ENCODE peak calls at places on chromosome 11, in five cellular contexts. One of them, this sample, is unnamed.

GRCh38 chr11:43404406-43404805 is 45.7 kb downstream of the TTC17 start:
- DNase-seq in esophagus squamous epithelium: no peak
- DNase-seq in IMR-90: no peak
- DNase-seq in NB4: no peak
- DNase-seq in prostate gland: no peak
- DNase-seq in this sample: no peak

GRCh38 chr11:12188548-12189317 is 78.3 kb downstream of the MICAL2 start:
- DNase-seq in prostate gland: no peak
- DNase-seq in esophagus squamous epithelium: no peak
- DNase-seq in NB4: no peak
- DNase-seq in IMR-90: no peak
- DNase-seq in this sample: no peak

GRCh38 chr11:65575568-65576231 is at the start of gene EHBP1L1:
- DNase-seq in prostate gland: no peak
- DNase-seq in esophagus squamous epithelium: no peak
- DNase-seq in NB4: peak
- DNase-seq in IMR-90: peak
- DNase-seq in this sample: no peak

GRCh38 chr11:7457211-7457610 is 28.1 kb upstream of the OLFML1 start:
- DNase-seq in prostate gland: no peak
- DNase-seq in IMR-90: no peak
- DNase-seq in NB4: no peak
- DNase-seq in esophagus squamous epithelium: no peak
- DNase-seq in this sample: no peak

GRCh38 chr11:103947566-103947919 is 88.9 kb upstream of the DDI1 start:
- DNase-seq in prostate gland: no peak
- DNase-seq in IMR-90: peak
- DNase-seq in esophagus squamous epithelium: no peak
- DNase-seq in NB4: no peak
- DNase-seq in this sample: no peak

GRCh38 chr11:14500181-14500651 is 605 bp upstream of the COPB1 start:
- DNase-seq in NB4: peak
- DNase-seq in esophagus squamous epithelium: no peak
- DNase-seq in prostate gland: peak
- DNase-seq in IMR-90: peak
- DNase-seq in this sample: peak

GRCh38 chr11:131827440-131827839 is 457.0 kb downstream of the NTM start:
- DNase-seq in NB4: peak
- DNase-seq in IMR-90: no peak
- DNase-seq in esophagus squamous epithelium: no peak
- DNase-seq in prostate gland: no peak
- DNase-seq in this sample: no peak

GRCh38 chr11:68523743-68524142 is 63.2 kb downstream of the PPP6R3 start:
- DNase-seq in prostate gland: no peak
- DNase-seq in NB4: no peak
- DNase-seq in esophagus squamous epithelium: no peak
- DNase-seq in IMR-90: no peak
- DNase-seq in this sample: no peak

GRCh38 chr11:10350341-10350740 is 45.5 kb downstream of the ADM start:
- DNase-seq in NB4: no peak
- DNase-seq in prostate gland: no peak
- DNase-seq in IMR-90: peak
- DNase-seq in esophagus squamous epithelium: no peak
- DNase-seq in this sample: peak

GRCh38 chr11:325796-326591 is 5.3 kb upstream of the IFITM3 start:
- DNase-seq in NB4: no peak
- DNase-seq in prostate gland: no peak
- DNase-seq in IMR-90: no peak
- DNase-seq in esophagus squamous epithelium: no peak
- DNase-seq in this sample: no peak

GRCh38 chr11:86108146-86108545 is 39.3 kb upstream of the PICALM start:
- DNase-seq in esophagus squamous epithelium: no peak
- DNase-seq in prostate gland: no peak
- DNase-seq in IMR-90: no peak
- DNase-seq in NB4: no peak
- DNase-seq in this sample: no peak

GRCh38 chr11:116731097-116731761 is 41.6 kb downstream of the BUD13 start:
- DNase-seq in prostate gland: no peak
- DNase-seq in IMR-90: peak
- DNase-seq in esophagus squamous epithelium: no peak
- DNase-seq in NB4: no peak
- DNase-seq in this sample: no peak

GRCh38 chr11:121961228-121961860 is 154.7 kb downstream of the BLID start:
- DNase-seq in IMR-90: peak
- DNase-seq in prostate gland: no peak
- DNase-seq in esophagus squamous epithelium: no peak
- DNase-seq in NB4: no peak
- DNase-seq in this sample: no peak

GRCh38 chr11:30811226-30811625 is 225.1 kb upstream of the MPPED2 start:
- DNase-seq in IMR-90: no peak
- DNase-seq in NB4: no peak
- DNase-seq in esophagus squamous epithelium: no peak
- DNase-seq in prostate gland: no peak
- DNase-seq in this sample: no peak

GRCh38 chr11:9176550-9176949 is 85.2 kb upstream of the SCUBE2 start:
- DNase-seq in prostate gland: no peak
- DNase-seq in esophagus squamous epithelium: no peak
- DNase-seq in IMR-90: peak
- DNase-seq in NB4: no peak
- DNase-seq in this sample: no peak

GRCh38 chr11:119091083-119091650 is 6.5 kb downstream of the HMBS start:
- DNase-seq in prostate gland: no peak
- DNase-seq in IMR-90: peak
- DNase-seq in esophagus squamous epithelium: no peak
- DNase-seq in NB4: peak
- DNase-seq in this sample: no peak
- TF ChIP-seq POLR2A in prostate gland: no peak
- TF ChIP-seq POLR2A in IMR-90: no peak
- TF ChIP-seq POLR2A in esophagus squamous epithelium: no peak
- TF ChIP-seq POLR2A in NB4: peak
- TF ChIP-seq POLR2A in this sample: no peak

GRCh38 chr11:114159802-114160588 is 100.5 kb downstream of the ZBTB16 start:
- DNase-seq in prostate gland: peak
- DNase-seq in IMR-90: peak
- DNase-seq in NB4: peak
- DNase-seq in esophagus squamous epithelium: peak
- DNase-seq in this sample: peak
- TF ChIP-seq POLR2A in prostate gland: peak
- TF ChIP-seq POLR2A in IMR-90: no peak
- TF ChIP-seq POLR2A in NB4: no peak
- TF ChIP-seq POLR2A in esophagus squamous epithelium: no peak
- TF ChIP-seq POLR2A in this sample: no peak

DNA sequence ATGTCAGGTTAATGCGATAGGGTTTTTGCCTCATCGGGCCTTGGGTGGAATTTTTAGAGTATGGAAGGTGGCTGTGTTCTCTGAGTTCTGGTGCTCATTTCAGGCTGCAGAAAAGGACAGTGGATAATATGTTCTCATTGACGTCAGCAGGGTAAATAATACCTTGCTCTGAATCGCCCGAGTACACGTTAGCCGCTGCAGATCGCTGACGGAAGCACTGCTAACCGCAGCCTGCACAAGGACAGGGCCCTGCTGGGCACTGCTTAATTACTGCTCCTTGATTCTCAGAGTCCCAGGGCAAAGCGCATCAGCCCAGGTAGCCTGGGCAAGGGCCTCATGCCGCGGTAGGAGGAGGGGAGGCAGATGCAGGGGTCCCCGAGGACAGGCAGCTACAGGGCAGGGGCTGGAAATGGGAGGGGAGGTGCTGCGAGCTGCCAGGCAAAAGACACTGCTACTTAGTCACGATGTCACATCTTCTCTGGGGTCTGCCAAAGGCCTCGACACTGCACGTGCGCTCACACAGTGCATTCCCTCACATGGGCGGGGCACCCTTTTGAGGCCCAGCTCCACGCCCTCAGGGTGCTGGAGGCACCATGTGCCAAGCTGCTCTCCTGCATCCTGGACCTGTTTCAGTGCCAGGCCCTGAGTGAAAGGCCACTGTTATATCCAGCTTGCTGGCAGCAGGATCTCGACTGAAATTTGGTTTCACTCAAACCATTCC is 35.2 kb downstream of the PPP2R1B start:
- DNase-seq in NB4: no peak
- DNase-seq in prostate gland: peak
- DNase-seq in esophagus squamous epithelium: no peak
- DNase-seq in IMR-90: no peak
- DNase-seq in this sample: no peak
- TF ChIP-seq POLR2A in NB4: no peak
- TF ChIP-seq POLR2A in prostate gland: no peak
- TF ChIP-seq POLR2A in esophagus squamous epithelium: no peak
- TF ChIP-seq POLR2A in IMR-90: no peak
- TF ChIP-seq POLR2A in this sample: no peak

GRCh38 chr11:59617876-59618275 is 2.3 kb upstream of the OSBP start:
- DNase-seq in IMR-90: no peak
- DNase-seq in prostate gland: no peak
- DNase-seq in NB4: no peak
- DNase-seq in esophagus squamous epithelium: no peak
- DNase-seq in this sample: no peak

GRCh38 chr11:59615132-59615636 is 390 bp downstream of the OSBP start:
- DNase-seq in esophagus squamous epithelium: peak
- DNase-seq in IMR-90: no peak
- DNase-seq in prostate gland: peak
- DNase-seq in NB4: peak
- DNase-seq in this sample: no peak

GRCh38 chr11:59614277-59615131 is 1.1 kb downstream of the OSBP start:
- DNase-seq in IMR-90: no peak
- DNase-seq in esophagus squamous epithelium: no peak
- DNase-seq in NB4: peak
- DNase-seq in prostate gland: peak
- DNase-seq in this sample: no peak

GRCh38 chr11:59615637-59616395 is at the start of gene OSBP:
- DNase-seq in IMR-90: peak
- DNase-seq in esophagus squamous epithelium: peak
- DNase-seq in prostate gland: peak
- DNase-seq in NB4: peak
- DNase-seq in this sample: peak

DNA sequence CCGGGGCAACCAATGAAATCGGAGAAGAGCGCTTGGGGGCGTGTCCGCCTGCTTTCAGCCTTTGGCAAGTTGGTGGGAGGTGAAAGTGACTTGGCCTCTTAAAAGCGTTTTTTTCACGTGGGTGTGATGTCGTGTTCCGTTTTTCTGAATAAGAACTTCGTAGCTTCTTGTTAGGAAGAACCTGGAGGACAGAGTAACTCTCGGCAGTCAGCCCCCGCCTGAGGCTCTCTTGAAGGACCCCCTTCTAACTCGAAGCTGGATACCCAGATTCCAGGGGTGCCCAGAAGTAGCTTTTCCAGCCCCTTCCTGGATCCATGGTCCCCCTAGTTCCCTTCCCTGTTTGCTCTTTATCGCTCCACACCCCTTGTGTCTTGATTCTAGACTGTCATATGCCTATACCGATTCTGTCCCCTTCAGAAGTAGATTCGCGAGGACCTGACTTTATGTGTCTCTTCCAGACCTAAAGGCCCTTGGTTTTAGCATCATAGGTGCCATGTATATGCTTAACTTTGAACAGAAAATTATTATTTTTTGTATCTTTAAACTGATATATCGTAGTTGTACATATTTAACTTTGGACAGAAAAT is 915 bp upstream of the OSBP start:
- DNase-seq in esophagus squamous epithelium: no peak
- DNase-seq in NB4: no peak
- DNase-seq in IMR-90: no peak
- DNase-seq in prostate gland: no peak
- DNase-seq in this sample: no peak
- TF ChIP-seq POLR2A in esophagus squamous epithelium: no peak
- TF ChIP-seq POLR2A in NB4: peak
- TF ChIP-seq POLR2A in IMR-90: peak
- TF ChIP-seq POLR2A in prostate gland: peak
- TF ChIP-seq POLR2A in this sample: no peak

GRCh38 chr11:114330373-114330772 is 34.2 kb downstream of the NNMT start:
- DNase-seq in IMR-90: no peak
- DNase-seq in prostate gland: no peak
- DNase-seq in esophagus squamous epithelium: no peak
- DNase-seq in NB4: no peak
- DNase-seq in this sample: no peak

GRCh38 chr11:114321621-114322257 is 25.5 kb downstream of the NNMT start:
- DNase-seq in esophagus squamous epithelium: no peak
- DNase-seq in prostate gland: no peak
- DNase-seq in IMR-90: peak
- DNase-seq in NB4: no peak
- DNase-seq in this sample: no peak

GRCh38 chr11:114326151-114326550 is 30.0 kb downstream of the NNMT start:
- DNase-seq in NB4: no peak
- DNase-seq in prostate gland: no peak
- DNase-seq in IMR-90: no peak
- DNase-seq in esophagus squamous epithelium: no peak
- DNase-seq in this sample: no peak

GRCh38 chr11:114322934-114323333 is 26.7 kb downstream of the NNMT start:
- DNase-seq in prostate gland: no peak
- DNase-seq in IMR-90: no peak
- DNase-seq in esophagus squamous epithelium: no peak
- DNase-seq in NB4: no peak
- DNase-seq in this sample: no peak

GRCh38 chr11:114326776-114327175 is 30.6 kb downstream of the NNMT start:
- DNase-seq in esophagus squamous epithelium: no peak
- DNase-seq in IMR-90: no peak
- DNase-seq in prostate gland: no peak
- DNase-seq in NB4: peak
- DNase-seq in this sample: no peak
- TF ChIP-seq POLR2A in esophagus squamous epithelium: no peak
- TF ChIP-seq POLR2A in IMR-90: no peak
- TF ChIP-seq POLR2A in prostate gland: no peak
- TF ChIP-seq POLR2A in NB4: no peak
- TF ChIP-seq POLR2A in this sample: no peak

DNA sequence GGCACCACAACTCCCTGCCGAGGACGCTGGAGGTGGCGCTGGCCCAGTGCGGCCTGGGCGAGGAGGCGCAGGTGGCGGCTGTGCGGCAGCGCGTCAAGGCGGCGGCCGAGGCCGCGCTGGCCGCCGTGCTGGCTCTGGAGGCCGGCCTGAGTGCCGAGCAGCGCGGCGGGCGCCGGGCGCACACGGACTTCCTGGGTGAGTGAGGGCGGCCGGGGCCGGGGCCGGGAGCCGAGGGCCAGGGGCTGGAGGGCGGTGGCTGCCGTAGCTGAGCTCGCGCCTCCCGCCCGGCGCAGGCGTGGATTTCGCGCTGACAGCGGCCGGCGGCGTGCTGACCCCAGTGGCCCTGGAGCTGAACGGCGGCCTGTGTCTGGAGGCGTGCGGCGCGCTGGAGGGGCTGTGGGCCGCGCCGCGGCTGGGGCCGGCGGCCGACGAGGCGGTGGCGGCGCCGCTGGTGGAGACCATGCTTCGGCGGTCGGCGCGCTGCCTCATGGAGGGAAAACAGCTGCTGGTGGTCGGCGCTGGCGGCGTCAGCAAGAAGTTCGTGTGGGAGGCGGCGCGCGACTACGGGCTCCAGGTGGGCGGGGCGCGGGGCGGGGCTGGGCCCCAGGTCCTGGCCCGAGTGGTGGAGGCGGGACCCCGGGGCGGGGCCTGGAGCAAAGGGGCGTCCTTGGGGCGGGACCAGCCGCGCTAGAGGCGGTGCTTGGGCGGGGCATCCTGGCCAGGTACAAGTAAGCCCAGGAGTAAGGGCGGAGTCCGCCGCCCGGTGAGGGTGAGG is 5.4 kb downstream of the CARNS1 start:
- DNase-seq in NB4: peak
- DNase-seq in prostate gland: peak
- DNase-seq in esophagus squamous epithelium: peak
- DNase-seq in IMR-90: peak
- DNase-seq in this sample: peak
- TF ChIP-seq POLR2A in NB4: peak
- TF ChIP-seq POLR2A in prostate gland: peak
- TF ChIP-seq POLR2A in esophagus squamous epithelium: no peak
- TF ChIP-seq POLR2A in IMR-90: no peak
- TF ChIP-seq POLR2A in this sample: peak